ENCODE peak calls at places on chromosomes 6 and 20, in five cellular contexts. O is Caco-2, W is tibial artery, D is heart right ventricle, Q is IMR-90. Z is an unnamed sample.

GRCh38 chr20:48750941-48751620 is 76.7 kb downstream of the PREX1 start:
- DNase-seq in D (peak; percentile 66), O (no peak), W (no peak), Q (no peak), Z (peak; percentile 69)

GRCh38 chr6:42199106-42199981 is 4.6 kb upstream of the GUCA1B start:
- DNase-seq in W (no peak), Q (peak; percentile 68), O (no peak), D (no peak), Z (no peak)

GRCh38 chr20:5675103-5676091 is 74.8 kb upstream of the SHLD1 start:
- DNase-seq in Q (no peak), W (no peak), D (no peak), O (no peak), Z (no peak)

GRCh38 chr6:84639396-84639795 is 125.0 kb downstream of the TBX18 start:
- DNase-seq in W (no peak), Q (no peak), D (no peak), O (no peak), Z (no peak)

GRCh38 chr6:42433409-42433808 is 18.3 kb downstream of the TRERF1 start:
- DNase-seq in D (no peak), O (no peak), W (no peak), Q (no peak), Z (no peak)

GRCh38 chr6:132624175-132624574 is at the start of gene TAAR2:
- DNase-seq in D (no peak), W (no peak), Q (no peak), O (no peak), Z (no peak)

GRCh38 chr6:31214516-31214915 is 44.0 kb upstream of the POU5F1 start:
- DNase-seq in D (no peak), O (no peak), W (no peak), Q (no peak), Z (no peak)

GRCh38 chr20:63802469-63803240 is 28.4 kb downstream of the ZBTB46 start:
- DNase-seq in O (no peak), W (no peak), D (no peak), Q (no peak), Z (no peak)

GRCh38 chr6:18823782-18824386 is 436.7 kb downstream of the RNF144B start:
- DNase-seq in W (no peak), Q (peak; percentile 1), D (no peak), O (peak; percentile 63), Z (peak; percentile 2)

GRCh38 chr6:105200133-105200730 is 20.4 kb upstream of the POPDC3 start:
- DNase-seq in D (no peak), O (no peak), Q (no peak), W (no peak), Z (no peak)

GRCh38 chr6:142950291-142950690 is 5.3 kb upstream of the HIVEP2 start:
- DNase-seq in W (no peak), D (no peak), O (no peak), Q (no peak), Z (no peak)

GRCh38 chr6:142954844-142955243 is 9.9 kb upstream of the HIVEP2 start:
- DNase-seq in O (no peak), W (no peak), Q (no peak), D (no peak), Z (no peak)

GRCh38 chr6:142956726-142957125 is 11.8 kb upstream of the HIVEP2 start:
- DNase-seq in D (no peak), O (no peak), W (no peak), Q (no peak), Z (no peak)

GRCh38 chr6:142952614-142953013 is 7.6 kb upstream of the HIVEP2 start:
- DNase-seq in Q (no peak), D (no peak), O (no peak), W (no peak), Z (no peak)

GRCh38 chr6:142953373-142954273 is 8.6 kb upstream of the HIVEP2 start:
- DNase-seq in W (no peak), O (no peak), D (no peak), Q (no peak), Z (no peak)
- H3K36me3 ChIP-seq in W (no peaks in the 10 kb centered on the region), O (no peaks in the 10 kb centered on the region), D (no peaks in the 10 kb centered on the region), Q (no peaks in the 10 kb centered on the region), Z (no peaks in the 10 kb centered on the region)

DNA sequence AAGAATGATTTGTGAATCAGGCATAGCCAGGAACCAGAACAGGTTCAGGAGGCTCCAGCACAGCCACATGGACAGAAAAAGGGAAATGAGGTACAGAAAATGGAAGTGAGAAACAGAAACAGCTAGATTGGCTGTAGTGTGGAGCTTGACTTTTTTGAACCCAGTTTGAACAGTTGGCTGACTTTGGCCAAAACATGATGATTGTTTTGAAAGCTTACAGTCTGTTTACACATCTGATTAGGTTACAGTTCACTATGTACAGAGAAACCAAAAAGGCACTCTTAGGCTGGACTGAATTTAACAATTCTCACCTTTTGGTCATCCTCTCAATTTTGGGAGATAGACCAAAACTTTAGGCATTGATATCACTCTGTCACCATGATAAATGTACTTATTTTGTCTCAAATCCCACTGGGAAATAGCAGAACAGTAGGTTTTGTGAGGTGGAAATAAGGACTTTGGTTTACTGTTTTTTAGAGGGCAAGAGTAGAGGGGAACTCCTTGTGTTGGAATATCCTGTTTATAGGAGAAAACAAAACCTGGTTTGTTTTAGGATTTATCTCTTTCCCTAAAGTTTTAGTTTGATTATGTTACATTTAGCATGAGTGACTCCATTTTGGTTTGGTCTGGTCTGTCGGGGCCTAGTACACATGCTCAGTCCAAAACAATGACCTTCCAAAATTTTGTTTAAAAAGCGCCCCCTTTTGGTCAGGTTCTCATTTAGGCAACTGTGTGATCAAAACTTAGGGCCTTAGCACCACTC is 123.1 kb downstream of the OLIG3 start:
- DNase-seq in O (no peak), D (no peak), Q (no peak), W (no peak), Z (no peak)
- TF ChIP-seq CTCF in O (no peak), D (no peak), Q (no peak), W (no peak), Z (peak; percentile 17)

DNA sequence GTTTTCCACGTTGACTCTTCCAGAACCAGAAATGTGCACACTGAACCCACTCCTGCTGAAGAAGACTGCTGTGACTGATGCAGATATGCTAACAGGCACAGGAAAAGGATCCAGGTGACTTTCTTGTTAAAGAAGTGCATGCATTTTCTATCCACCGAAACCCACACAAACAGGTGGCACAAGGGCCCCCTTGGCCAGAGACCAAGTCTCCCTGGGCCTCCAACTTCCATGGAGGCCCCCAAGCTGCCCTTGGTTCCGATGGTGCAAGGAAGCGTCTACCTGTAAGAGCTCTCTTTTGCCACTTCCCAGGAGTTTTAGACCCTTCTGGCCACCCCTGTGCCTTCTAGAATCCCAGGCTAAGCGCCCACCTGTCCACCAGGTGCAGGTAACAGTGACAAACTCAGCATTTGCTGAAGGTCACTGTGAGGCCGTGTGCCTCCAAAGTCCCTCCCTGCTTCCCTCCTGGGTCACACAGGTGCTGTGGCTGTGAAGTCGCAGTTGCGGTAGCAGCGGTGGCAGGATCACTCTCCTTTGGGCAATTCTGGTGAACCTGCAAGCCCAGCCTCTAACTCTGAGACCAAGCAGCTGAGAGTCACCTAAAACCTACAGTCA is 134.8 kb downstream of the PXDC1 start:
- DNase-seq in W (no peak), Q (no peak), O (no peak), D (no peak), Z (no peak)
- H3K9me3 ChIP-seq in W (no peaks in the 10 kb centered on the region), Q (no peaks in the 10 kb centered on the region), O (no peaks in the 10 kb centered on the region), D (no peaks in the 10 kb centered on the region), Z (no peaks in the 10 kb centered on the region)

GRCh38 chr6:34836451-34836850 is 44.6 kb downstream of the BLTP3A start:
- DNase-seq in D (no peak), O (no peak), W (no peak), Q (no peak), Z (no peak)

GRCh38 chr6:34837500-34837899 is 45.6 kb downstream of the BLTP3A start:
- DNase-seq in O (no peak), Q (no peak), D (no peak), W (no peak), Z (no peak)

GRCh38 chr6:34834789-34835518 is 43.1 kb downstream of the BLTP3A start:
- DNase-seq in Q (peak; percentile 72), O (no peak), D (no peak), W (no peak), Z (peak; percentile 37)

GRCh38 chr6:34836008-34836407 is 44.1 kb downstream of the BLTP3A start:
- DNase-seq in W (no peak), D (no peak), O (no peak), Q (no peak), Z (no peak)

DNA sequence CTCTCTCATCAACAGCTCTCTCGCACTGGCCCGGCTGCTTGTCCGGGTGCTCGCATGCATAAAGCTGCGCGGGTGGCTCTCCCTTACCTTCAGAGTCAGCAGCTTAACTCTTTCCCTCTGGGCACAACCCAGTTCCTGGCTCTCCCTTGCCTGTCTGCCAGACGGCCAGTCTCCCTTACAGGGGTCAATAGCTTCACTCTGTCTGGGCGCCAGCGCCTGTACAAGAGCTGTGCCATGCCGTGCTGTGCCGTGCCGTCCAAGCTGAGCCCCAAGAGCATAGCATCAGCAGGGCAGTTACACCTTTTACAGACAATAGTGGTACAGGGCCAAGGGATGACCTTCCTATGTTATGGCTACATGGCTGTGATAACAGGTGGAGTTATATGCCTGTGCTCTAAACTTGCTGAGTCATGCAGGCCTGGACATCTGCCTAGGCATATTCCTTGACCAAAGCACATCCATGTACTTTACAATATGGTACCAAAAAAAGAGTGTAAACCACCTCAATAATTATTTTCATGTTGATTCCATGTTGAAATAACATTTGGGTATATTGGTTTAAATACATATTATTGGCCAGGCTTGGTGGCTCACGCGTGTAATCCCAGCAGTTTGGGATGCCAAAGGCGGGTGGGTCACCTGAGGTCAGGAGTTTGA is 47.9 kb downstream of the BLTP3A start:
- DNase-seq in Q (peak; percentile 16), O (no peak), D (no peak), W (no peak), Z (no peak)
- H3K36me3 ChIP-seq in Q (peaks cover 6% of the 10 kb centered on the region), O (no peaks in the 10 kb centered on the region), D (peaks cover 18% of the 10 kb centered on the region), W (peaks cover 16% of the 10 kb centered on the region), Z (peaks cover 31% of the 10 kb centered on the region)

DNA sequence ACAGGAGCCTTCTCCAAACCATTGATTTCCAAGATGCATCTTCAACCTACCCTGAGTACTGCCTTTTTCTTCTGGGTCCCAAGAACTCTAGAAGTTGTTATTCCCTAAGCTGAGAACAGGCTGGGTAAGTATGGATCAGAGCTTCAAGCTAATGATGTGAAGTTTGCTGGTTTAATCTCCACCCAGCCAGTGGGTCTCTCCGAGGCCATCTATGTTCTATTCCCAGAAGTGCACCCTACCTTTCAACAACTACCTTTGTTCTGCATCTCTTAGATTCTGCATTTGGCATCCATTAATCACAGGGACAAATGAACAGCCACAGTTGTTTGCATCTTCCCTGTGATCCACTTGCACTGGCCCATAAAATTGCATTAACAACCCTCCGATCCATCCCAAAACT is 246.2 kb downstream of the HIVEP2 start:
- DNase-seq in D (no peak), W (no peak), Q (no peak), O (peak; percentile 8), Z (no peak)
- TF ChIP-seq CTCF in D (no peak), W (no peak), Q (peak; percentile 6), O (no peak), Z (no peak)

DNA sequence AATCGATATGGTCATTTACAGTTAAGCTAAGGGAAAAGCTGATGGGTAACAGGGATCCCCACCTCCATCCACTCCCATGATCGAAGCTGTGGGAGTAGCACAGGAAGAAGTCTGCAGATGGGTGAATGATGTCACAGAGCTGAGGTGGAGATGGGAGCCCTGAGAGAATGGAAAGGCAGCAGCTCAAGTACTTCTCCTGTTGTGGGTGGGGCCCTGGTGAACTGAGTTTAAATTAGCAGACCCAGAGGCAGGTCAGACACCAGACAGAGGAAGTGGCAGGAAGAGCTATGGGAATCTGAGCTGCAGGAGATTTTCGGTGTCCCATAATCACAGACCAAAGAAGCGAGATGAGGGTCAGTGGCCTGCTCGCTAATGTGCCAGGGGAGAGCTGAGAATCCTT is 29.0 kb downstream of the HDGFL1 start:
- DNase-seq in O (no peak), D (no peak), Q (no peak), W (no peak), Z (no peak)
- H3K9me3 ChIP-seq in O (peaks cover 5% of the 10 kb centered on the region), D (no peaks in the 10 kb centered on the region), Q (no peaks in the 10 kb centered on the region), W (no peaks in the 10 kb centered on the region), Z (no peaks in the 10 kb centered on the region)

Z was measured in cardiac muscle cell.